ENCODE peak calls at places on chromosomes 1 and 21, in five cellular contexts. P, V, H, D and Y are unnamed samples. For H3K36me3, the result is how much of the 10 kb centered on the place peaks cover.

GRCh38 chr1:41623736-41624135 is 139.3 kb upstream of the EDN2 start:
- DNase-seq in P (no peak), V (no peak), H (no peak), D (peak), Y (no peak)

GRCh38 chr21:33208534-33208933 is 21.2 kb upstream of the IFNAR2 start:
- DNase-seq in P (no peak), V (no peak), H (no peak), D (no peak), Y (no peak)

GRCh38 chr1:223741861-223742260 is 29.5 kb downstream of the CAPN2 start:
- DNase-seq in P (no peak), V (no peak), H (no peak), D (no peak), Y (no peak)

GRCh38 chr1:198494139-198494538 is 46.3 kb downstream of the ATP6V1G3 start:
- DNase-seq in P (no peak), V (no peak), H (no peak), D (no peak), Y (peak)

GRCh38 chr1:41655632-41656031 is 171.1 kb upstream of the EDN2 start:
- DNase-seq in P (no peak), V (no peak), H (no peak), D (peak), Y (peak)

GRCh38 chr1:167532375-167532774 is 14.0 kb upstream of the CD247 start:
- DNase-seq in P (no peak), V (no peak), H (no peak), D (no peak), Y (no peak)

GRCh38 chr1:43893020-43893419 is 40.6 kb upstream of the ARTN start:
- DNase-seq in P (no peak), V (no peak), H (no peak), D (peak), Y (no peak)

GRCh38 chr1:225874431-225874830 is 7.7 kb downstream of the TMEM63A start:
- DNase-seq in P (no peak), V (no peak), H (no peak), D (no peak), Y (no peak)

GRCh38 chr1:199403421-199404116 is 623.9 kb upstream of the NR5A2 start:
- DNase-seq in P (no peak), V (no peak), H (no peak), D (no peak), Y (no peak)

GRCh38 chr1:115179397-115179835 is 90.1 kb upstream of the TSPAN2 start:
- DNase-seq in P (no peak), V (peak), H (no peak), D (no peak), Y (peak)

GRCh38 chr1:23448846-23449245 is 24.3 kb upstream of the TCEA3 start:
- DNase-seq in P (no peak), V (no peak), H (no peak), D (no peak), Y (no peak)

GRCh38 chr1:117608213-117608612 is 2.4 kb downstream of the TENT5C start:
- DNase-seq in P (no peak), V (no peak), H (no peak), D (no peak), Y (no peak)

GRCh38 chr1:99062192-99062591 is 57.5 kb upstream of the PLPPR5 start:
- DNase-seq in P (no peak), V (no peak), H (no peak), D (no peak), Y (no peak)

GRCh38 chr1:3381901-3382300 is 72.6 kb upstream of the ARHGEF16 start:
- DNase-seq in P (no peak), V (no peak), H (no peak), D (no peak), Y (no peak)

GRCh38 chr21:42390193-42390592 is 5.7 kb downstream of the TMPRSS3 start:
- DNase-seq in P (no peak), V (no peak), H (no peak), D (no peak), Y (no peak)

GRCh38 chr1:12287869-12288268 is 58.0 kb downstream of the VPS13D start:
- DNase-seq in P (no peak), V (no peak), H (no peak), D (no peak), Y (no peak)

GRCh38 chr1:12285496-12286143 is 55.8 kb downstream of the VPS13D start:
- DNase-seq in P (no peak), V (no peak), H (no peak), D (no peak), Y (no peak)

GRCh38 chr1:12279728-12280469 is 50.1 kb downstream of the VPS13D start:
- DNase-seq in P (no peak), V (no peak), H (no peak), D (no peak), Y (no peak)

GRCh38 chr1:12282142-12282541 is 52.3 kb downstream of the VPS13D start:
- DNase-seq in P (no peak), V (no peak), H (no peak), D (no peak), Y (no peak)

DNA sequence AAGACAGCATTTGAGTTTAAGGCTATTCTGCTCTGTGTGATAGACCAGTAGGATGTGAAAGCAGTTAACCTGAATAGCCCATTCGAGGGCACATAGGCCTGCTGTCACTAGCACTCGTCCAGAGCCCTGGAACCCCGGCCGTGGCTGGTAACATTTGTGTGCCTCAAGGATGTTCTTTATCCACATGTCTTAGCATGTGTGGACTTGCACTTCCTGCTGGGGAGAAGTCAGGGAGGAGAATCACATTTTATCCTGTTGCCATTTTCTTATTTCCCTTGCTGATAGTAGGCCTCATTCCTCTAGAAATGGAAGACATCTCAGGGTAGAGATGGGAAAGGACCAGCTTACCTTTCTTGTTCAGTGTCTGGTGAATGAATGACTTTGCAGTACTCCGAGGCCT is 54.7 kb downstream of the VPS13D start:
- DNase-seq in P (no peak), V (no peak), H (no peak), D (no peak), Y (no peak)
- H3K36me3 ChIP-seq in P (under half), V (under half), H (under half), D (half or more), Y (half or more)

GRCh38 chr1:171798760-171799159 is 17.3 kb downstream of the METTL13 start:
- DNase-seq in P (no peak), V (no peak), H (no peak), D (no peak), Y (no peak)

GRCh38 chr1:171800850-171801249 is 19.4 kb downstream of the METTL13 start:
- DNase-seq in P (no peak), V (no peak), H (no peak), D (no peak), Y (no peak)

GRCh38 chr1:171799166-171799565 is 17.7 kb downstream of the METTL13 start:
- DNase-seq in P (no peak), V (no peak), H (no peak), D (no peak), Y (no peak)

GRCh38 chr1:171801395-171801990 is 20.0 kb downstream of the METTL13 start:
- DNase-seq in P (no peak), V (no peak), H (no peak), D (no peak), Y (no peak)

GRCh38 chr1:171800342-171800741 is 18.9 kb downstream of the METTL13 start:
- DNase-seq in P (no peak), V (no peak), H (no peak), D (no peak), Y (no peak)
- TF ChIP-seq CTCF in P (no peak), V (no peak), H (no peak), D (no peak), Y (no peak)

GRCh38 chr1:201353186-201353940 is 24.1 kb downstream of the TNNT2 start:
- DNase-seq in P (no peak), V (no peak), H (no peak), D (no peak), Y (no peak)

GRCh38 chr1:201354151-201354900 is 23.2 kb downstream of the TNNT2 start:
- DNase-seq in P (no peak), V (no peak), H (no peak), D (no peak), Y (no peak)

GRCh38 chr1:201356236-201356635 is 21.2 kb downstream of the TNNT2 start:
- DNase-seq in P (no peak), V (no peak), H (no peak), D (no peak), Y (no peak)

GRCh38 chr1:201355471-201355870 is 22.0 kb downstream of the TNNT2 start:
- DNase-seq in P (no peak), V (no peak), H (no peak), D (no peak), Y (no peak)

GRCh38 chr1:201354901-201355295 is 22.6 kb downstream of the TNNT2 start:
- DNase-seq in P (no peak), V (no peak), H (no peak), D (no peak), Y (no peak)
- H3K36me3 ChIP-seq in P (under half), V (under half), H (under half), D (under half), Y (under half)

GRCh38 chr1:182839209-182840065 is at the start of gene DHX9:
- DNase-seq in P (peak), V (peak), H (peak), D (peak), Y (peak)
- TF ChIP-seq CTCF in P (peak), V (no peak), H (peak), D (no peak), Y (peak)

GRCh38 chr1:19133360-19133759 is 76.7 kb downstream of the UBR4 start:
- DNase-seq in P (no peak), V (no peak), H (no peak), D (no peak), Y (no peak)
- H3K36me3 ChIP-seq in P (under half), V (half or more), H (under half), D (half or more), Y (under half)

GRCh38 chr1:27068922-27069321 is 56.3 kb upstream of the TENT5B start:
- DNase-seq in P (no peak), V (no peak), H (no peak), D (no peak), Y (no peak)

GRCh38 chr1:27074175-27074780 is 61.6 kb upstream of the TENT5B start:
- DNase-seq in P (no peak), V (no peak), H (no peak), D (no peak), Y (no peak)

GRCh38 chr1:27066313-27066630 is 53.6 kb upstream of the TENT5B start:
- DNase-seq in P (no peak), V (no peak), H (no peak), D (no peak), Y (no peak)

GRCh38 chr1:27071049-27071416 is 58.4 kb upstream of the TENT5B start:
- DNase-seq in P (no peak), V (peak), H (no peak), D (no peak), Y (no peak)

DNA sequence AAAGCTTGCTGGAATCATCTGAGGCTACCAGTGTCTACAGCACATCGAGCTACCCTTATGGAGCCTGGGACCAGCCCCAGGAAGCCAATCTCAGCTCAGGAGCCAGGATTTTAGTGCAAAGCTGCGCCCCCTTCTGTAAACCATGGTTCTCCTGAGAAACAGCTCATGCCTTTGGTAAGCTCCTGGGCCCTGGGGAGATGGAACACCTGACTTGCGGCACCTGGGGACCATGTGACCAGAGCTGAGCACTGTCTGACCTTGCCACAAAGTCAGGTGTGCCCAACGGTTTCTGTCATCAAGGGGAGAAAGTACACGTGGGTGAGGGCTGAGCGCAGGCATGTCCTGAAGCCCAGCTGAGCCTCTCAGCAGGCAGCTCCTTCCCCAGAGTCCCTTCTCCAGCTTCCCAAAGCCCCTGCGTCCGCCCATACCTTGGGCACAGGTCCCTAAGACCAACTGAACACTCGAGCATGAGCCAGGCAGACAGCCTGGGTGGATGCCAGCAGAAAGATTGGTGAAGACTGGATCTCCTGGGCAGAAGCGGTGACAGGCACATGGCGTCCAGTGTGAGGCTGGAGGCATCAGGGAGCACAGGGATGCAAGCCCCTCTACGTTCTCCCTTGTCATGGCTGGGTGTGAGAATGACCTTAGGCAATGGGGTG is 57.9 kb upstream of the TENT5B start:
- DNase-seq in P (no peak), V (no peak), H (peak), D (no peak), Y (no peak)
- TF ChIP-seq CTCF in P (no peak), V (no peak), H (peak), D (no peak), Y (no peak)

GRCh38 chr1:209831615-209832014 is 3.8 kb downstream of the UTP25 start:
- DNase-seq in P (no peak), V (no peak), H (no peak), D (no peak), Y (no peak)

GRCh38 chr1:209825591-209826433 is 2.0 kb upstream of the UTP25 start:
- DNase-seq in P (no peak), V (no peak), H (no peak), D (no peak), Y (no peak)

GRCh38 chr1:209829716-209830115 is 1.9 kb downstream of the UTP25 start:
- DNase-seq in P (no peak), V (no peak), H (no peak), D (no peak), Y (no peak)

GRCh38 chr1:209827384-209828261 is at the start of gene UTP25:
- DNase-seq in P (peak), V (peak), H (peak), D (peak), Y (peak)

DNA sequence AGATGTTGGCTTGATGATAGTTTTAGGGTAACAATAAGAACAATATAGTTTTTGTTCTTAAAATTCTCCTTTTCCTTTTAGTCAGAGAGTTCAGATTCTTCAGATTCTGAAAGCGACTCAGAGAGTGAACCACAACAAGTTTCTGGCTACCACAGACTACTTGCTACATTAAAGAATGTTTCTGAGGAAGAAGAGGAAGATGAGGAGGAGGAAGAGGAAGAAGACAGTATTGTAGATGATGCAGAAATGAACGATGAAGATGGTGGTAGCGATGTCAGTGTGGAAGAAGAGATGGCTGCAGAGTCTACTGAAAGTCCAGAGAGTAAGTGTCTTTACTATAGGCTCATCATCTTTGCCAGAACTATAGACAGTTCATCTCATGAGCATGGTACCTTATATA is 3.0 kb downstream of the UTP25 start:
- DNase-seq in P (no peak), V (no peak), H (no peak), D (no peak), Y (no peak)
- H3K36me3 ChIP-seq in P (under half), V (under half), H (under half), D (half or more), Y (half or more)

GRCh38 chr1:168803696-168804510 is 74.9 kb upstream of the DPT start:
- DNase-seq in P (no peak), V (no peak), H (no peak), D (no peak), Y (no peak)

GRCh38 chr1:168801032-168801745 is 72.2 kb upstream of the DPT start:
- DNase-seq in P (no peak), V (no peak), H (peak), D (no peak), Y (no peak)

DNA sequence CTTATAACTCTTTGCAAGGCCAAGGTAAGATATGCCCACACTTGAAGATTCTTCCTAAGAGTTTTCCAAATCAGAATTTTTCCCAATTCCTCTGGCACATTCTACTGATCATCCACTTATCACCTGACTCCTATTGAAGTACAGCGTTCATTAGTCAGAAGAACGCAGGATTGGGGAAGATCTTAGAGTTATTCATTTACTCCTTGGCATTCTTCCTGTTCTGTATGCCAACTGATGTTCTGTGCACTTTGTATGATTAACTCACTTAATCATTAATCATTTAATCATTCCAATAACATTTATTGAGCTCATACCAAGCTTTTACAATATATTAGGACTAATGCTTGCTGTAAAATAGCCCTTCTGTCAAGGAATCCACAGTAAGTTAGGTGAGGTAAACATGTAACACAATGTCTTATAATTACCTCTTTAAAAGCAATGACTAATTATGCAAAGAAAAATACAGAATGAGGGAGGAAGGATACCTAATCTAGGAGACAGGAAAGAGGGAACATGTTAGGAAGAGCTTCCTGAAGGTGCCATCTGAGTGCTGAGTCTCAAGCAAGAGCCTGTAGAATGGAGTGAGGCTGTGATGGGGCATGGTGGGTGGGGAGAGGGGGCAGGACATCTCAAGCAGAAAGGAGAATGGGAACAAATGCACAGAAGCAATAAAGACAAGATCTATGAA is 71.1 kb upstream of the DPT start:
- DNase-seq in P (no peak), V (no peak), H (no peak), D (no peak), Y (no peak)
- TF ChIP-seq CTCF in P (no peak), V (no peak), H (no peak), D (no peak), Y (no peak)

GRCh38 chr1:176416777-176417176 is 46.2 kb upstream of the PAPPA2 start:
- DNase-seq in P (no peak), V (no peak), H (no peak), D (no peak), Y (no peak)
- H3K36me3 ChIP-seq in P (under half), V (under half), H (under half), D (under half), Y (under half)